ENCODE peak calls at places on chromosome 6, in four cellular contexts. E is ovary, I is left lung, N is heart right ventricle. T is an unnamed sample.

GRCh38 chr6:132648828-132649227 is 10.2 kb downstream of the TAAR1 start:
- DNase-seq in N (no peak), I (no peak), E (no peak), T (no peak)

GRCh38 chr6:149614352-149614751 is 34.2 kb downstream of the KATNA1 start:
- DNase-seq in I (no peak), N (no peak), E (no peak), T (no peak)

GRCh38 chr6:155352812-155353211 is 38.5 kb upstream of the TFB1M start:
- DNase-seq in E (no peak), N (no peak), I (no peak), T (no peak)

GRCh38 chr6:138526822-138527235 is 27.5 kb upstream of the NHSL1 start:
- DNase-seq in I (no peak), N (no peak), E (no peak), T (no peak)

GRCh38 chr6:43807228-43808061 is 37.4 kb downstream of the VEGFA start:
- DNase-seq in N (no peak), I (no peak), E (no peak), T (no peak)

GRCh38 chr6:26195924-26196845 is 109.0 kb downstream of the HFE start:
- DNase-seq in E (no peak), N (no peak), I (no peak), T (no peak)

GRCh38 chr6:122839477-122839876 is 50.4 kb downstream of the SMPDL3A start:
- DNase-seq in E (peak; percentile 27), N (no peak), I (no peak), T (peak; percentile 44)

GRCh38 chr6:129490551-129491245 is 219.3 kb downstream of the ARHGAP18 start:
- DNase-seq in I (no peak), N (no peak), E (no peak), T (peak; percentile 49)

GRCh38 chr6:17656644-17657043 is 50.1 kb downstream of the NUP153 start:
- DNase-seq in N (no peak), E (no peak), I (no peak), T (no peak)

GRCh38 chr6:49326337-49326736 is 136.7 kb downstream of the MMUT start:
- DNase-seq in E (no peak), I (no peak), N (no peak), T (no peak)

GRCh38 chr6:117399126-117399525 is 26.6 kb downstream of the ROS1 start:
- DNase-seq in I (no peak), E (no peak), N (no peak), T (no peak)

GRCh38 chr6:121951918-121952379 is 447.5 kb upstream of the HSF2 start:
- DNase-seq in E (no peak), N (no peak), I (peak; percentile 8), T (no peak)

GRCh38 chr6:44715188-44715587 is 327.7 kb downstream of the CDC5L start:
- DNase-seq in E (no peak), I (no peak), N (no peak), T (no peak)

GRCh38 chr6:39882567-39882953 is 51.7 kb downstream of the MOCS1 start:
- DNase-seq in I (no peak), N (no peak), E (peak; percentile 74), T (no peak)

GRCh38 chr6:160348552-160349441 is 619 bp downstream of the SLC22A3 start:
- DNase-seq in N (peak; percentile 30), I (peak; percentile 81), E (peak; percentile 66), T (no peak)

GRCh38 chr6:118283759-118284158 is 264.3 kb upstream of the PLN start:
- DNase-seq in N (no peak), E (peak; percentile 38), I (no peak), T (peak; percentile 68)

GRCh38 chr6:30156262-30156599 is 4.8 kb downstream of the TRIM10 start:
- DNase-seq in N (no peak), I (no peak), E (no peak), T (peak; percentile 29)

GRCh38 chr6:7745942-7746341 is 20.0 kb downstream of the BMP6 start:
- DNase-seq in E (no peak), I (no peak), N (no peak), T (no peak)

GRCh38 chr6:117174835-117175360 is 90.5 kb upstream of the VGLL2 start:
- DNase-seq in I (no peak), E (no peak), N (no peak), T (no peak)

GRCh38 chr6:10792101-10792500 is 44.5 kb downstream of the TMEM14B start:
- DNase-seq in I (no peak), N (no peak), E (no peak), T (no peak)

GRCh38 chr6:137969874-137970273 is 102.8 kb downstream of the TNFAIP3 start:
- DNase-seq in I (no peak), E (no peak), N (no peak), T (no peak)

GRCh38 chr6:157811476-157812173 is 11.4 kb upstream of the SNX9 start:
- DNase-seq in N (no peak), I (no peak), E (no peak), T (no peak)

GRCh38 chr6:108115598-108116058 is 41.1 kb upstream of the OSTM1 start:
- DNase-seq in I (peak; percentile 82), E (no peak), N (peak; percentile 29), T (no peak)

GRCh38 chr6:53347250-53347920 is 1.4 kb downstream of the ELOVL5 start:
- DNase-seq in E (no peak), N (no peak), I (no peak), T (no peak)

GRCh38 chr6:162907876-162908481 is 180.2 kb downstream of the PACRG start:
- DNase-seq in N (no peak), I (no peak), E (no peak), T (no peak)

GRCh38 chr6:124927806-124928205 is 34.4 kb upstream of the RNF217 start:
- DNase-seq in I (no peak), E (no peak), N (no peak), T (no peak)

GRCh38 chr6:77650098-77650663 is 2.7 kb upstream of the MEI4 start:
- DNase-seq in E (no peak), I (peak; percentile 75), N (peak; percentile 47), T (no peak)

GRCh38 chr6:153790881-153791473 is 248.1 kb upstream of the OPRM1 start:
- DNase-seq in I (no peak), N (no peak), E (no peak), T (no peak)

GRCh38 chr6:130624046-130624445 is 203.2 kb upstream of the SMLR1 start:
- DNase-seq in E (no peak), N (no peak), I (no peak), T (no peak)

GRCh38 chr6:101392561-101393230 is 812 bp upstream of the GRIK2 start:
- DNase-seq in E (no peak), N (no peak), I (peak; percentile 43), T (no peak)

GRCh38 chr6:3422457-3422816 is 34.4 kb downstream of the SLC22A23 start:
- DNase-seq in N (no peak), I (no peak), E (no peak), T (no peak)

DNA sequence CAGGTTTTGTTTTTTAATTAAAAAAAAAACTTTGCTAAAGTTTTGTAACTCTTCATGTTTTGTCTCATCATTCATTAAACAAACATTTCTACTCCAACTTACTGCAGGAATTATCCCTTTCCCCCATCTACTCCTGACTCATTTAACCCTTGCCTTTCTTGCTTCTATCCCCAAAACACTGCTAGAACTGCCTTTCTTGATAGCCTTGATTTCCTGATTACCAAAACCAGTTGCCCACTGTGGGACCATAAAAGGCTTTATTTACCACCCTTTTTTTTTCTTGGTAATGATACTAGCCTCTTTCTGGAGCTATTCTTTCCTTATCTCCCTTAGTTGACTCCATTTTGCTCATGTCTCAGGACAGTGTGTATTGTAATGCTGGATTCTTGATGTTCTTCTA is 15.3 kb downstream of the AFDN start:
- DNase-seq in E (no peak), I (no peak), N (no peak), T (no peak)
- H3K4me1 ChIP-seq in E (peaks cover 3% of the 10 kb centered on the region), I (no peaks in the 10 kb centered on the region), N (peaks cover 17% of the 10 kb centered on the region), T (peaks cover 3% of the 10 kb centered on the region)

DNA sequence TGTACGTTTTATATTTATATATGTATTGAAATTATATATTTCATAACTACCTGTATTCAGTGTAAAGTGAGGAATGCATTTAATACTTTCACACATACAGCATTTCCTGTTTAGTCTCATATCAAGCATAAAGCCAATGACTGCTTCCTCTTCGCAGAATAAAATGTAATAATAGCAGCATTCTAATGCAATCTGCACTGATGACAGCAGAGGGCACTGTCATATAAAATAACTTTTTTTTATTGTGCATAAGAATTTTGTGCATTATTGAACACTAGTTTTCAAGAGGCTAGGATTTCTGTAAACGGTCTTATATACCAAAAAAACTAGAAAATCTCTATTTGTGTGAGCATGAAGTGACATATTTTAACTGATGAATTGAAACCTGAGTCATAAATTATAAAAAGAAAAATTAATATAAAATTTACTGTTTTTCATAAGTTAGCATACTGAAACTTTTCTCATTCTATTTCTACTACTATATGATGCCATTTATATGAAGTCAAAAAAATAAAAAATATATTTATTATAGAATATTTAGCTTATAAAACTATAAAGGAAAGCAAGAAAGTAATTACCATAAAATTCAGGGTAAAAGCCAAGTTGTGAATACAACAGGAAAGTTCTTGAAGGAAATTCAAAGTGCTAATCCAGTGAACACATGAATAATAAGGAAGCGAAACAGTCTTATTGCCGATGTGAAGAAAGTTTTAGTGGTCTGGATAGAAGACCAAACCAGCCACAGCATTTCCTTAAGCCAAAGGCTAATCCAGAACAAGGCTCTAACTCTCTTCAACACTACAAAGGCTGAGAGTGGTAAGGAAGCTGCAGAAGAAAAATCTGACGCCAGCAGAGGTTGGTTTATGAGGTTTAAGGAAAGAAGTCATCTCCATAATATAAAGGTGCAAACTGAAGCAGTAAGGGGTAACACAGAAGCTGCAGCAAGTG is 36.3 kb downstream of the RNF146 start:
- DNase-seq in E (peak; percentile 25), N (no peak), I (no peak), T (peak; percentile 26)
- H3K27ac ChIP-seq in E (no peak overlapping the region), N (no peak overlapping the region), I (no peak overlapping the region), T (no peak overlapping the region)

GRCh38 chr6:33317418-33317667 is 201 bp downstream of the ZBTB22 start:
- DNase-seq in I (no peak), N (no peak), E (peak; percentile 86), T (no peak)
- H3K4me1 ChIP-seq in I (peaks cover 32% of the 10 kb centered on the region), N (peaks cover 48% of the 10 kb centered on the region), E (peaks cover 14% of the 10 kb centered on the region), T (peaks cover 6% of the 10 kb centered on the region)

GRCh38 chr6:52305385-52305784 is 20.8 kb upstream of the MCM3 start:
- DNase-seq in N (no peak), I (no peak), E (no peak), T (no peak)
- H3K27ac ChIP-seq in N (no peak overlapping the region), I (peak overlapping the region; percentile 75), E (no peak overlapping the region), T (peak overlapping the region; percentile 35)

GRCh38 chr6:37103169-37104039 is 66.5 kb upstream of the PIM1 start:
- DNase-seq in I (peak; percentile 86), N (peak; percentile 48), E (peak; percentile 64), T (peak; percentile 50)

GRCh38 chr6:37104935-37105781 is 64.8 kb upstream of the PIM1 start:
- DNase-seq in N (no peak), I (no peak), E (no peak), T (no peak)

GRCh38 chr6:37105782-37106137 is 64.2 kb upstream of the PIM1 start:
- DNase-seq in N (no peak), E (no peak), I (no peak), T (no peak)

GRCh38 chr6:37106982-37107453 is 62.9 kb upstream of the PIM1 start:
- DNase-seq in I (no peak), N (no peak), E (no peak), T (no peak)

GRCh38 chr6:37106554-37106953 is 63.4 kb upstream of the PIM1 start:
- DNase-seq in E (no peak), N (no peak), I (no peak), T (no peak)
- H3K4me1 ChIP-seq in E (peaks cover 33% of the 10 kb centered on the region), N (peaks cover 18% of the 10 kb centered on the region), I (peaks cover 11% of the 10 kb centered on the region), T (peaks cover 5% of the 10 kb centered on the region)

T was measured in uterus.